ENCODE peak calls at places on chromosomes 13 and 19, in nine cellular contexts. F is IMR-90, R is heart left ventricle, I is body of pancreas, A is HCT116, W is esophagus muscularis mucosa, J is transverse colon, K is ovary, P is suprapubic skin. V is an unnamed sample.

GRCh38 chr13:45121421-45121820 is 1.1 kb downstream of the GTF2F2 start:
- DNase-seq in F (peak; percentile 53), R (no peak), I (no peak), A (peak; percentile 16), W (no peak), J (no peak), K (no peak), P (no peak), V (no peak)

GRCh38 chr13:48712141-48712540 is 58.4 kb downstream of the CYSLTR2 start:
- DNase-seq in F (no peak), R (no peak), I (no peak), A (no peak), W (no peak), J (no peak), K (no peak), P (no peak), V (no peak)

GRCh38 chr13:99702687-99703319 is 201.5 kb downstream of the TM9SF2 start:
- DNase-seq in F (no peak), R (no peak), I (no peak), A (no peak), W (no peak), J (no peak), K (no peak), P (no peak), V (no peak)

GRCh38 chr19:29761575-29762225 is 46.6 kb upstream of the C19orf12 start:
- DNase-seq in F (no peak), R (no peak), I (no peak), A (no peak), W (no peak), J (peak; percentile 19), K (no peak), P (no peak), V (no peak)

GRCh38 chr13:40132249-40132648 is 476.8 kb downstream of the COG6 start:
- DNase-seq in F (no peak), R (no peak), I (no peak), A (no peak), W (no peak), J (no peak), K (no peak), P (no peak), V (no peak)

GRCh38 chr19:50710612-50711011 is 9.0 kb downstream of the SHANK1 start:
- DNase-seq in F (no peak), R (no peak), I (no peak), A (no peak), W (no peak), J (no peak), K (no peak), P (no peak), V (no peak)

GRCh38 chr19:2034729-2035589 is 16.1 kb downstream of the MKNK2 start:
- DNase-seq in F (peak; percentile 8), R (no peak), I (peak; percentile 62), A (peak; percentile 87), W (no peak), J (peak; percentile 87), K (peak; percentile 65), P (peak; percentile 82), V (peak; percentile 74)

GRCh38 chr19:49368711-49369358 is 5.2 kb downstream of the DKKL1 start:
- DNase-seq in F (no peak), R (no peak), I (no peak), A (no peak), W (no peak), J (no peak), K (no peak), P (no peak), V (no peak)

GRCh38 chr13:109387438-109387837 is 398.9 kb downstream of the IRS2 start:
- DNase-seq in F (no peak), R (no peak), I (no peak), A (no peak), W (no peak), J (no peak), K (no peak), P (no peak), V (no peak)

GRCh38 chr13:100392709-100393630 is 195.6 kb downstream of the GGACT start:
- DNase-seq in F (peak; percentile 100), R (peak; percentile 64), I (peak; percentile 81), A (peak; percentile 98), W (peak; percentile 93), J (peak; percentile 75), K (peak; percentile 70), P (peak; percentile 85), V (peak; percentile 94)

GRCh38 chr13:50200988-50201387 is 185.7 kb downstream of the KCNRG start:
- DNase-seq in F (no peak), R (no peak), I (peak; percentile 15), A (no peak), W (no peak), J (no peak), K (no peak), P (no peak), V (no peak)

GRCh38 chr19:42315024-42315423 is 1.9 kb downstream of the TMEM145 start:
- DNase-seq in F (no peak), R (no peak), I (no peak), A (no peak), W (no peak), J (no peak), K (no peak), P (no peak), V (no peak)
- H3K27me3 ChIP-seq in F (peaks cover 26% of the 10 kb centered on the region), R (peaks cover 5% of the 10 kb centered on the region), I (no peaks in the 10 kb centered on the region), A (no peaks in the 10 kb centered on the region), W (no peaks in the 10 kb centered on the region), J (peaks cover 52% of the 10 kb centered on the region), K (no peaks in the 10 kb centered on the region), P (peaks cover 29% of the 10 kb centered on the region), V (peaks cover 31% of the 10 kb centered on the region)

GRCh38 chr19:6593651-6594416 is 2.9 kb upstream of the CD70 start:
- DNase-seq in F (no peak), R (no peak), I (no peak), A (no peak), W (no peak), J (no peak), K (no peak), P (no peak), V (no peak)
- H3K4me1 ChIP-seq in F (no peaks in the 10 kb centered on the region), R (no peaks in the 10 kb centered on the region), I (no peaks in the 10 kb centered on the region), A (peaks cover 10% of the 10 kb centered on the region), W (no peaks in the 10 kb centered on the region), J (peaks cover 17% of the 10 kb centered on the region), K (no peaks in the 10 kb centered on the region), P (peaks cover 24% of the 10 kb centered on the region), V (peaks cover 9% of the 10 kb centered on the region)

DNA sequence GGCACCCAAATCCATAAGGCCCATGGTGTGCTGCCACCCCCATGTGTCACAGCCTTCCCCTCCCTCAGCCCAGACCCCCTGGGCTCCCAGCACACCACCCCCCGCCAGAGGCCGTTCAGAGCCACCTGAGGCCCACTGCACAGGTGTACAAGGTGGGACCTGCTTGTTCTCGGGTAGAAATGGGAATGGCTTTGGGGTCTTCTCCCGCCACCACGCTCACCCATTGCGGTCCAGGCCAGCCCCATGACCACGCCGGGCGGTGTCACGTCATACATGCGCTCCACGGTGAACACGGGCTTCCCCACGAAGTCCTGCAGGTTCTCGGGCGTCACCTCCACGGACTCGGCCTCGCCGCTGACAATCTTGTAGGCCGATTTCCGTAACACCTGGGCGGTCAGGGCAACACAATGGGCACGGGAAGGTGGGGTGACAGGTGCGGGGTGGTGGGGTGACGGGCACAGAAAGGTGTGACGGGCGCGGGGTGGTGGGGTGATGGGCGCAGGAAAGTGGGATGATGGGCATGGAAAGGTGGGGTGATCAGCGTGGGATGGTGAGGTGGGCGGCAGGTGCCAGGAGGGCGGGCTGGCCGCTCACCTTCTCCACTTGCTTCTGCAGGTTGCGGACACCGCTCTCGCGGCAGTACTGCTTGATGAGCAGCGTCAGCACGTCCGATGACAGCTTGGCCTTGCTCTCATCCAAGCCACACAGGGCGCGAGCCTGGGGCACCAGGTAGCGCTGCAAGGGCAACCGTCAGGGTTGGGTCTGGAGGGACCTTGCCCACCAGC is 4.3 kb downstream of the RPL36 start:
- DNase-seq in F (no peak), R (no peak), I (no peak), A (no peak), W (no peak), J (no peak), K (no peak), P (no peak), V (peak; percentile 65)
- TF ChIP-seq POLR2A in F (no peak), R (no peak), I (no peak), A (no peak), W (no peak), J (no peak), K (no peak), P (no peak), V (no peak)

GRCh38 chr19:408441-409005 is 424 bp downstream of the C2CD4C start:
- DNase-seq in F (no peak), R (no peak), I (no peak), A (no peak), W (no peak), J (no peak), K (no peak), P (peak; percentile 64), V (peak; percentile 63)
- H3K27me3 ChIP-seq in F (peaks cover 41% of the 10 kb centered on the region), R (peaks cover 19% of the 10 kb centered on the region), I (no peaks in the 10 kb centered on the region), A (peaks cover 4% of the 10 kb centered on the region), W (peaks cover 34% of the 10 kb centered on the region), J (peaks cover 74% of the 10 kb centered on the region), K (no peaks in the 10 kb centered on the region), P (peaks cover 85% of the 10 kb centered on the region), V (peaks cover 74% of the 10 kb centered on the region)

GRCh38 chr19:7928741-7929701 is 3.1 kb upstream of the CTXN1 start:
- DNase-seq in F (peak; percentile 88), R (no peak), I (no peak), A (no peak), W (no peak), J (no peak), K (peak; percentile 84), P (peak; percentile 82), V (peak; percentile 92)

GRCh38 chr19:7928334-7928706 is 2.4 kb upstream of the CTXN1 start:
- DNase-seq in F (no peak), R (no peak), I (no peak), A (no peak), W (no peak), J (no peak), K (peak; percentile 50), P (peak; percentile 63), V (no peak)

GRCh38 chr19:7926727-7927604 is 1.0 kb upstream of the CTXN1 start:
- DNase-seq in F (no peak), R (no peak), I (no peak), A (no peak), W (no peak), J (no peak), K (peak; percentile 66), P (peak; percentile 70), V (no peak)

GRCh38 chr19:7926021-7926726 is at the start of gene CTXN1:
- DNase-seq in F (no peak), R (peak; percentile 74), I (peak; percentile 59), A (no peak), W (no peak), J (peak; percentile 81), K (peak; percentile 91), P (peak; percentile 72), V (peak; percentile 88)

DNA sequence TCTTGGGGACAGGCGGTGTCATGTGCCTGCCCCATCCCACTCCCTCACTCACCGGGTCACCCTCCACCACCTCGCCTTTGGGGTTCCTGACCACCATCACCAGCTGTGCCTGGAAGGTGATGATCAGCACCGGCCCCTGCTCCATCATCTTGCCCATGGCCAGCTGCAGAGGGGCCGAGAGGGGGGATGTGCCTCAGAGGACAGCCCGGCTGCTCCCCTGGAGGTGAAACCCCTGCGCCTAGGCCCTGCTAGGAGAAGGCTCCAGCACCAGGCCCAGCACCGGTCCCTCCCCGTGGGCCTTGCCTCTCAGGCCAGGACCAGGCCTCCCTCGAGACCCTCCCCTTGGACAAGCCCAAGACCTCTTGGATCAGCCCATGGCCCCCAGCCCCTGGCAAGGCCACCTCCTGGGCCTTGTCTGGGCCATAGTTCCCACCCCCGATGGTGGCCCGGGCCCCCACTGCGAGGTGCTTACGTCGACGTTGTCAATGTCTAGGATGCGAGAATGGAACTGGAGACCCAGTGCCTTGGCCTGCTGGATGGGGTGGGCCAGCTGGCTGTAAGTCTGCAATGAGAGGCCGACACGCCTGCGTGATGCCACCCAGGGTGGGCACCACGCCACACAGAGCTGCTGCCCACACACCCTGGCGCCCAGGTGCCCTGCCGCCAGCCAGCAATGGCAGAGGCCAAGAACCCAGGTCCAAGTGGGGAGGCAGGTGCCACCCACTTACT is 1.8 kb upstream of the CTXN1 start:
- DNase-seq in F (no peak), R (peak; percentile 22), I (no peak), A (no peak), W (no peak), J (no peak), K (peak; percentile 65), P (peak; percentile 68), V (no peak)
- H3K4me1 ChIP-seq in F (peaks cover 21% of the 10 kb centered on the region), R (peaks cover 17% of the 10 kb centered on the region), I (peaks cover 31% of the 10 kb centered on the region), A (peaks cover 22% of the 10 kb centered on the region), W (peaks cover 46% of the 10 kb centered on the region), J (peaks cover 48% of the 10 kb centered on the region), K (peaks cover 31% of the 10 kb centered on the region), P (peaks cover 65% of the 10 kb centered on the region), V (peaks cover 96% of the 10 kb centered on the region)

V was measured in sigmoid colon.